ENCODE peak calls at places on chromosomes 16 and 17, in nine cellular contexts. Q is DND-41; F is aorta; U is effector memory CD4-positive, alpha-beta T cell; D is HepG2; H is uterus; K is tibial artery; V is ascending aorta; S is AG04450. R is an unnamed sample.
A peak's percentile ranks its signal among the peaks of the same experiment; 100 is the strongest.

GRCh38 chr16:14232106-14232890 is 161.2 kb downstream of the MRTFB start:
- DNase-seq in U (no peak), Q (no peak), S (peak; percentile 45), V (no peak), F (no peak), D (no peak), H (no peak), K (no peak), R (no peak)

GRCh38 chr16:67930678-67931211 is 917 bp downstream of the CTRL start:
- DNase-seq in Q (no peak), H (no peak), K (no peak), F (no peak), S (no peak), U (no peak), V (no peak), D (no peak), R (no peak)

GRCh38 chr17:49748791-49749190 is 15.1 kb downstream of the FAM117A start:
- DNase-seq in V (no peak), Q (peak; percentile 82), H (no peak), K (no peak), F (no peak), U (peak; percentile 68), S (no peak), D (no peak), R (peak; percentile 49)

GRCh38 chr16:87681990-87682570 is 79.8 kb downstream of the JPH3 start:
- DNase-seq in D (peak; percentile 42), S (peak; percentile 48), U (no peak), Q (no peak), K (no peak), H (no peak), F (no peak), V (no peak), R (no peak)

GRCh38 chr16:1510941-1511351 is 17.8 kb downstream of the TELO2 start:
- DNase-seq in Q (no peak), F (no peak), D (no peak), V (no peak), K (no peak), S (no peak), H (no peak), U (no peak), R (no peak)

GRCh38 chr17:79192503-79193500 is 118.2 kb downstream of the ENGASE start:
- DNase-seq in F (peak; percentile 80), U (no peak), Q (peak; percentile 49), S (no peak), D (no peak), H (no peak), K (no peak), V (no peak), R (no peak)

GRCh38 chr17:78951967-78952551 is 26.9 kb upstream of the TIMP2 start:
- DNase-seq in F (no peak), U (no peak), Q (no peak), K (no peak), H (no peak), V (no peak), D (peak; percentile 30), S (no peak), R (no peak)

GRCh38 chr16:27175888-27176287 is 27.4 kb upstream of the KDM8 start:
- DNase-seq in D (no peak), H (no peak), S (no peak), V (no peak), K (no peak), Q (no peak), F (no peak), U (no peak), R (no peak)

GRCh38 chr16:1667271-1667670 is 10.8 kb upstream of the JPT2 start:
- DNase-seq in H (no peak), D (no peak), V (no peak), U (no peak), F (no peak), Q (no peak), S (no peak), K (no peak), R (no peak)

DNA sequence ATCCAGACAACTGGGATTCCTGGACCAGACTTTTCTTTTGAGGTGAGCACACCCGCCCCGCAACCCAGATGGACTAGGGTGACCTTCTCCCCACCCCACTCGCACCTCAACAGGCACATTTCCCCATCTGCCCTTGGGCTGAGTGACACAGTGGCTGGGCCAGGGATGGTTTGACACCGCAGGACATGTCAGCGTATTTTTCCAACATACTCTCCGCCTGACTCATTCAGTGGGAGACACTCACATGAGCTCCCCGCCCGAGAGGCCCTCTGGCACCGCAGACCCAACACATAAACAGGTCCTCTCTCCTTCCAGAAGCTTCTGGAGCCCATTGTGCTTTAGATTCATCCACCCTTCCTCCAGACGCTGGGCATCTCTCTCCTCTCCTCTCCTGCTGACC is 69.4 kb downstream of the ZDHHC7 start:
- DNase-seq in U (no peak), D (no peak), Q (no peak), F (no peak), S (no peak), H (no peak), K (no peak), V (no peak), R (no peak)
- H3K27ac ChIP-seq in U (no peak overlapping the region), D (no peak overlapping the region), Q (no peak overlapping the region), F (no peak overlapping the region), S (no peak overlapping the region), H (peak overlapping the region; percentile 69), K (no peak overlapping the region), V (no peak overlapping the region), R (no peak overlapping the region)

GRCh38 chr16:29873319-29873718 is 10.3 kb upstream of the CDIPT start:
- DNase-seq in V (no peak), F (no peak), H (no peak), Q (no peak), K (no peak), D (no peak), U (no peak), S (no peak), R (no peak)

GRCh38 chr16:29875206-29875605 is 12.2 kb upstream of the CDIPT start:
- DNase-seq in Q (no peak), F (no peak), U (no peak), H (no peak), D (no peak), K (no peak), V (no peak), S (no peak), R (no peak)

GRCh38 chr16:29877266-29877961 is 14.4 kb upstream of the CDIPT start:
- DNase-seq in Q (peak; percentile 29), F (no peak), H (no peak), D (no peak), S (no peak), V (no peak), K (no peak), U (peak; percentile 30), R (peak; percentile 29)

GRCh38 chr16:29876186-29876577 is 13.2 kb upstream of the CDIPT start:
- DNase-seq in V (no peak), F (no peak), Q (no peak), D (no peak), H (no peak), K (no peak), U (no peak), S (no peak), R (no peak)

DNA sequence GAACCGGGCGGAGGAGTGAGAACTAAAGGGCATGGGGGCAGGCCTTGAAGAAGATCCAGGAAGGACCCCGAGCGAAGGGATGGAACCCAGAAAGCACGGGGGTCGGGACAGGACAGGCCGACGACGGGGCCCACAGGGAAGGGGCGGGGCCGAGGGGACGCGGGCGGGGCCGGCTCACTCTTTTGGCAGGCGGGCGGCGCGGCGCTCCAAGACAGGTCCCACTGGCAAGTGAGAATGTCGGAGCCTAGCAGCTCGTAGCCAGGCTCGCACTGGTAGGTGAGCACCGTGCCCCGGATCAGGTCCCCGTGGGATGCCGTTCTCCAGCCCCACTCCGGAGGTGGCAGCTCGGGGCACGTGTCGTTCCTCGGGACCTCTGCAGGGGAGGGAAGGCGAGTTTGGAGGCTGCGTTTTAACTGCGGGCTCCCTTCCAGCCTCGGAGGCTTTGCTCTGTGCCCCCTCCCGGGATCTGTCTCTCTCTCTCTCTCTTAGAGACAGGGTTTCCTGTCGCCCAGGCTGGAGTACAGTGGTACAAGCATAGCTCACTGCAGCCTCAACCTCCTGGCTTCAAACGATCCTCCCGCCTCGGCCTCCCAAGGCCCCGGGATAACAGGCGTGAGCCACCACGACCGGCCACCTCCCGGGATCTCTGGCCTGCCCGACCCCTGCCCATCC is 13.7 kb upstream of the CDIPT start:
- DNase-seq in F (no peak), S (no peak), V (no peak), D (no peak), K (no peak), U (peak; percentile 13), H (no peak), Q (no peak), R (peak; percentile 58)
- H3K4me3 ChIP-seq in F (no peak overlapping the region), S (peak overlapping the region; percentile 44), V (no peak overlapping the region), D (no peak overlapping the region), K (peak overlapping the region; percentile 22), U (peak overlapping the region; percentile 45), H (no peak overlapping the region), Q (no peak overlapping the region), R (peak overlapping the region; percentile 28)

GRCh38 chr17:64163468-64163867 is 33.5 kb upstream of the ERN1 start:
- DNase-seq in D (no peak), H (no peak), F (no peak), K (no peak), U (no peak), V (no peak), S (no peak), Q (no peak), R (no peak)

GRCh38 chr17:64166876-64167275 is 36.9 kb upstream of the ERN1 start:
- DNase-seq in S (no peak), H (no peak), U (no peak), Q (no peak), D (no peak), K (no peak), F (no peak), V (no peak), R (no peak)

GRCh38 chr17:64165347-64165746 is 35.4 kb upstream of the ERN1 start:
- DNase-seq in Q (no peak), K (no peak), S (no peak), V (no peak), D (no peak), F (no peak), H (no peak), U (no peak), R (no peak)

GRCh38 chr17:64162575-64162974 is 32.6 kb upstream of the ERN1 start:
- DNase-seq in F (no peak), S (no peak), K (no peak), H (no peak), D (no peak), Q (no peak), V (no peak), U (no peak), R (no peak)

GRCh38 chr17:64164592-64165285 is 34.8 kb upstream of the ERN1 start:
- DNase-seq in D (no peak), Q (no peak), F (no peak), K (no peak), S (no peak), U (no peak), H (no peak), V (no peak), R (no peak)
- H3K27ac ChIP-seq in D (no peak overlapping the region), Q (no peak overlapping the region), F (no peak overlapping the region), K (no peak overlapping the region), S (no peak overlapping the region), U (no peak overlapping the region), H (no peak overlapping the region), V (no peak overlapping the region), R (no peak overlapping the region)

DNA sequence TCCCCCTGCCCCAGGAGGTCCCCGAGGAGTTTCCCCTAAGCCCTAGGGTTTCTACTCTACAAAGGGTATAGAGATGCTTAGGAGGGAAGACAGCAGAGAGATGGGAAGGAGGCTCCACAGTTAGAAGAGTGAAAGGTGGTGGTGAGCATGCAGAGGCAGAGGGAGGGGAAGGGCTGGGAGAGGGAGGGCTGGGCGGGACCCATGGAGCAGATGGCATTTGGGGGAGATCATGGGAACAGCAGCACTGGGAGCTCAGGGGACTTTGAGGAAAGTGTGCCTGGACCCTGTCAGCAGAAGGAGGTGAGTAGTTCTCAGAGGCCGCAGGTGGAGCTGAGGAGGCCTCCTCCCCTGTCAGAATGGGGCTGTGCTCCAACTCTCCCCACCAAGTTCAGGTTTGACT is 650 bp upstream of the OTOP3 start:
- DNase-seq in K (no peak), H (no peak), F (no peak), S (no peak), U (no peak), Q (no peak), D (no peak), V (no peak), R (no peak)
- H3K4me3 ChIP-seq in K (no peak overlapping the region), H (no peak overlapping the region), F (no peak overlapping the region), S (no peak overlapping the region), U (no peak overlapping the region), Q (no peak overlapping the region), D (no peak overlapping the region), V (no peak overlapping the region), R (no peak overlapping the region)